ENCODE peak calls at places on chromosomes 12 and 14, in seven cellular contexts. F, A, R, O, D, E and S are unnamed samples.

GRCh38 chr12:6772331-6772695 is at the start of gene LAG3:
- DNase-seq in O (no peak), F (no peak), A (no peak), D (no peak), R (no peak), E (no peak), S (no peak)

GRCh38 chr14:68322970-68323620 is 469.8 kb downstream of the ZFP36L1 start:
- DNase-seq in D (no peak), E (no peak), A (no peak), F (no peak), O (no peak), R (no peak), S (no peak)

GRCh38 chr14:100528962-100529560 is 58.2 kb downstream of the BEGAIN start:
- DNase-seq in E (no peak), A (peak; percentile 22), O (no peak), D (no peak), R (no peak), F (no peak), S (no peak)

GRCh38 chr12:90858261-90858660 is 96.7 kb downstream of the CCER1 start:
- DNase-seq in R (no peak), F (peak; percentile 24), D (no peak), O (peak; percentile 24), A (no peak), E (no peak), S (no peak)

GRCh38 chr14:73723411-73723798 is 9.2 kb upstream of the PNMA1 start:
- DNase-seq in D (no peak), F (peak; percentile 42), A (no peak), E (no peak), R (no peak), O (no peak), S (peak; percentile 83)

GRCh38 chr12:34097213-34097612 is 74.9 kb downstream of the ALG10 start:
- DNase-seq in F (no peak), R (no peak), E (no peak), O (no peak), A (no peak), D (no peak), S (no peak)

GRCh38 chr14:77113644-77114043 is 15.6 kb downstream of the CIPC start:
- DNase-seq in D (no peak), R (no peak), O (no peak), A (no peak), F (no peak), E (no peak), S (no peak)

GRCh38 chr12:105206686-105207374 is 29.1 kb downstream of the APPL2 start:
- DNase-seq in O (no peak), R (no peak), A (no peak), E (no peak), F (peak; percentile 50), D (no peak), S (no peak)

GRCh38 chr12:538731-539539 is 79.2 kb downstream of the B4GALNT3 start:
- DNase-seq in E (no peak), O (no peak), F (peak; percentile 42), D (no peak), A (no peak), R (no peak), S (peak; percentile 76)

GRCh38 chr12:98022961-98023360 is 492.4 kb upstream of the TMPO start:
- DNase-seq in O (no peak), F (no peak), A (no peak), E (no peak), D (no peak), R (no peak), S (no peak)

GRCh38 chr12:19688489-19688888 is 249.2 kb downstream of the AEBP2 start:
- DNase-seq in D (no peak), F (peak; percentile 62), R (no peak), E (no peak), A (no peak), O (no peak), S (no peak)

GRCh38 chr12:77995436-77996167 is 164.9 kb downstream of the NAV3 start:
- DNase-seq in O (no peak), E (no peak), F (peak; percentile 90), R (no peak), A (no peak), D (no peak), S (peak; percentile 74)

GRCh38 chr12:55728932-55729591 is at the start of gene CD63:
- DNase-seq in R (peak; percentile 83), O (no peak), F (peak; percentile 88), D (peak; percentile 85), E (peak; percentile 81), A (peak; percentile 84), S (peak; percentile 91)

GRCh38 chr12:127987199-127987901 is 279.6 kb upstream of the TMEM132C start:
- DNase-seq in E (no peak), F (no peak), D (no peak), O (no peak), A (no peak), R (no peak), S (no peak)

GRCh38 chr12:28057856-28058615 is 85.5 kb upstream of the PTHLH start:
- DNase-seq in D (no peak), E (no peak), O (no peak), F (peak; percentile 25), R (no peak), A (no peak), S (no peak)

GRCh38 chr12:11810962-11811361 is 161.5 kb downstream of the ETV6 start:
- DNase-seq in E (no peak), R (no peak), O (no peak), F (no peak), A (no peak), D (no peak), S (no peak)

GRCh38 chr12:65511134-65511912 is 232.8 kb downstream of the MSRB3 start:
- DNase-seq in F (no peak), R (no peak), D (no peak), O (peak; percentile 8), A (no peak), E (no peak), S (no peak)

GRCh38 chr12:41365653-41366131 is 177.6 kb downstream of the PDZRN4 start:
- DNase-seq in A (no peak), R (peak; percentile 88), D (no peak), E (no peak), O (no peak), F (no peak), S (no peak)

GRCh38 chr12:129839679-129840078 is 64.1 kb downstream of the TMEM132D start:
- DNase-seq in D (no peak), E (no peak), A (no peak), R (no peak), F (no peak), O (no peak), S (no peak)

GRCh38 chr14:69592923-69593677 is 18.3 kb upstream of the SUSD6 start:
- DNase-seq in E (no peak), F (peak; percentile 69), A (no peak), R (no peak), O (no peak), D (no peak), S (no peak)

GRCh38 chr12:126704609-126705008 is 1562.4 kb upstream of the TMEM132C start:
- DNase-seq in A (no peak), R (peak; percentile 29), D (peak; percentile 48), F (no peak), O (no peak), E (no peak), S (no peak)

GRCh38 chr12:1131811-1132224 is 140.8 kb downstream of the ERC1 start:
- DNase-seq in F (no peak), R (no peak), A (no peak), D (no peak), O (no peak), E (no peak), S (no peak)

GRCh38 chr14:100839573-100840175 is 13.8 kb downstream of the MEG3 start:
- DNase-seq in E (no peak), A (no peak), R (no peak), O (peak; percentile 59), D (no peak), F (no peak), S (no peak)

GRCh38 chr12:3244219-3244750 is 167.1 kb downstream of the TSPAN9 start:
- DNase-seq in O (no peak), R (no peak), A (no peak), E (no peak), F (no peak), D (no peak), S (no peak)

GRCh38 chr12:3243376-3244084 is 166.4 kb downstream of the TSPAN9 start:
- DNase-seq in E (no peak), O (no peak), R (no peak), A (no peak), D (no peak), F (no peak), S (no peak)

GRCh38 chr12:3246253-3246652 is 169.1 kb downstream of the TSPAN9 start:
- DNase-seq in A (no peak), E (no peak), O (no peak), D (no peak), R (no peak), F (no peak), S (no peak)

GRCh38 chr12:3241621-3242020 is 164.4 kb downstream of the TSPAN9 start:
- DNase-seq in O (no peak), E (no peak), A (no peak), D (no peak), R (no peak), F (no peak), S (no peak)

GRCh38 chr12:3242199-3242863 is 165.2 kb downstream of the TSPAN9 start:
- DNase-seq in A (no peak), R (no peak), F (no peak), O (no peak), E (no peak), D (no peak), S (no peak)
- H3K18ac ChIP-seq in A (no peak overlapping the region), R (no peak overlapping the region), F (no peak overlapping the region), O (peak overlapping the region; percentile 65), E (no peak overlapping the region), D (no peak overlapping the region), S (no peak overlapping the region)

DNA sequence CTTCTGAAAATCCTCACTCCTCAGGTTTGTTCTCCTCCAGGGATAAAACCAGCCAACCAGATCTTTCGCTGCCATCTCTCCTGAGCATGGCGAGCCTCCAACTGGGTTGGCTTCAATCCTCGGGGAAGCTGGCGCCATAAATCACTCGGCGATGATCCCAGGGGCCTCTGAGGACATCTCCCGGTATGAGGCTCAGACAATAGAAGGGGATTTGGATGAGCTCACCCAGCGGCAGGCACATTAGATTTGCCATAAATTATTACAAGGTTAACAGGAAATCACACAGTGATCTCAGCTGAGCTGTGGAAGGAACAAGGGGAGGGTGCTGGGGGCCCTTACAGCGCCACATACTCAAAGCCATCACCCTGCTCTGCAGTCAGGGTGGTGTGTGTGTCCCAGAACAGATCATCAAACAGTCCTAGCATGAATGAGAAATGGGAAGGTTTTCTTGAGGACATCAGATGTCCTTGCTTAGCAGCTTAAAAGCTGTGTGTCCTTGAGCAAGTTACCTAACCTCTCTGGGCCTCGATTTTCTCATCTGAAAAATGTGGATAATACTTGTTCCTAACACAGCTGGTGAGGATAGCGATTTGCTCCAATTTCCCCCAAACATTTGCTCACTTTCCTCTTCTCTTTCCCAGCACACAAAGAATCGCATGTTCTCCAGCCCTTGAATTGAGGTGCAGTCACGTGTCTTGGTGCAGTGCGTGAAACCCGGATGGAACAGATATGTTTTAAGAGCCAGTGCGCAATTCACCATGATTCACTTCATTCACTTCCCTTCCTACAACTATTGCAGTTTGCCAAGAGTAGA is 142.8 kb downstream of the SCARB1 start:
- DNase-seq in F (peak; percentile 60), D (no peak), R (no peak), A (no peak), O (no peak), E (no peak), S (peak; percentile 82)
- H3K9ac ChIP-seq in F (no peak overlapping the region), D (no peak overlapping the region), R (no peak overlapping the region), A (no peak overlapping the region), O (no peak overlapping the region), E (no peak overlapping the region), S (peak overlapping the region; percentile 38)

GRCh38 chr12:10688042-10688441 is 14.2 kb upstream of the STYK1 start:
- DNase-seq in D (no peak), O (no peak), E (no peak), R (no peak), A (no peak), F (no peak), S (no peak)
- H2AK5ac ChIP-seq in D (no peak overlapping the region), O (no peak overlapping the region), E (no peak overlapping the region), R (no peak overlapping the region), A (no peak overlapping the region), F (no peak overlapping the region), S (no peak overlapping the region)

GRCh38 chr12:53977596-53978464 is 3.1 kb upstream of the HOTAIR start:
- DNase-seq in A (no peak), R (no peak), E (no peak), D (no peak), O (no peak), F (no peak), S (no peak)
- H3K18ac ChIP-seq in A (no peak overlapping the region), R (no peak overlapping the region), E (no peak overlapping the region), D (no peak overlapping the region), O (no peak overlapping the region), F (no peak overlapping the region), S (no peak overlapping the region)